ENCODE peak calls at places on chromosome 17, in four cellular contexts. E, I, O and H are unnamed samples.

GRCh38 chr17:80989586-80989913 is 2.1 kb upstream of the CHMP6 start:
- DNase-seq in E (peak; percentile 39), I (no peak), O (no peak), H (no peak)

GRCh38 chr17:48647103-48647963 is 21.2 kb upstream of the HOXB9 start:
- DNase-seq in E (no peak), I (no peak), O (no peak), H (no peak)

GRCh38 chr17:63955232-63955631 is 17.5 kb downstream of the SCN4A start:
- DNase-seq in E (no peak), I (no peak), O (no peak), H (no peak)

GRCh38 chr17:68511671-68512246 is 471 bp upstream of the PRKAR1A start:
- DNase-seq in E (peak; percentile 83), I (peak; percentile 74), O (no peak), H (peak; percentile 55)

GRCh38 chr17:8326591-8327583 is 12.8 kb upstream of the ODF4 start:
- DNase-seq in E (no peak), I (peak; percentile 31), O (no peak), H (peak; percentile 56)

GRCh38 chr17:2125013-2125535 is 70.2 kb downstream of the HIC1 start:
- DNase-seq in E (no peak), I (no peak), O (no peak), H (no peak)

GRCh38 chr17:81508639-81509047 is 4.0 kb downstream of the ACTG1 start:
- DNase-seq in E (peak; percentile 51), I (no peak), O (no peak), H (peak; percentile 39)

GRCh38 chr17:32827227-32827626 is 49.7 kb downstream of the MYO1D start:
- DNase-seq in E (no peak), I (peak; percentile 6), O (peak; percentile 65), H (no peak)

GRCh38 chr17:81221371-81221841 is 1.4 kb downstream of the CEP131 start:
- DNase-seq in E (no peak), I (no peak), O (no peak), H (no peak)

GRCh38 chr17:47945529-47946508 is 4.4 kb downstream of the PNPO start:
- DNase-seq in E (no peak), I (no peak), O (no peak), H (no peak)

GRCh38 chr17:6485646-6486412 is 41.6 kb downstream of the PIMREG start:
- DNase-seq in E (no peak), I (no peak), O (no peak), H (no peak)

GRCh38 chr17:48878920-48879898 is 13.4 kb upstream of the ATP5MC1 start:
- DNase-seq in E (peak; percentile 80), I (peak; percentile 81), O (peak; percentile 55), H (peak; percentile 76)

GRCh38 chr17:32267690-32268205 is 2.1 kb downstream of the RHBDL3 start:
- DNase-seq in E (no peak), I (no peak), O (no peak), H (no peak)

GRCh38 chr17:71098071-71098470 is 928.7 kb downstream of the KCNJ2 start:
- DNase-seq in E (no peak), I (no peak), O (no peak), H (no peak)

GRCh38 chr17:15782809-15783208 is 50.7 kb downstream of the TBC1D26 start:
- DNase-seq in E (no peak), I (no peak), O (no peak), H (peak; percentile 36)

GRCh38 chr17:4487820-4488716 is 10.6 kb upstream of the SPNS2 start:
- DNase-seq in E (no peak), I (no peak), O (no peak), H (no peak)
- H3K4me1 ChIP-seq in E (peaks cover 9% of the 10 kb centered on the region), I (no peaks in the 10 kb centered on the region), O (no peaks in the 10 kb centered on the region), H (peaks cover 7% of the 10 kb centered on the region)

GRCh38 chr17:13462161-13462560 is 139.6 kb downstream of the HS3ST3A1 start:
- DNase-seq in E (peak; percentile 5), I (no peak), O (no peak), H (no peak)
- TF ChIP-seq MYC in E (no peak), I (no peak), O (no peak), H (no peak)

DNA sequence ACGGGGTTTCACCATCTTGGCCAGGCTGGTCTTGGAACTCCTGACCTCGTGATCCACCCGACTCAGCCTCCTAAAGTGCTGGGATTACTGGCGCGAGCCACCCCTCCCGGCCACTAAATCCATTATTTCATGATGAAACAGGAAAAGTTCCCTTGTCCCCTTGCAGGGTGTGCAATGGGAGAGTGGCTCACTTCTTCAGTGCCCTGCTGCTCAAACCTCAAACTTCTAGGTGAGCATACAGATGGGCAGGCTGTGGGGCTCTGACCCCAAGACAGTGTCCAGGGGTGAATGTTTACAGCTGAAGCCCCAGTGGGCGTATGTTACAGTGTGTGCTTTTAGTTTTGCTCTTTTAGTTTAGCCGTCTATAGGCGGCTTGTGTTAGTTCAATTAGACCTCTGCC is 34.7 kb downstream of the GJC1 start:
- DNase-seq in E (no peak), I (no peak), O (no peak), H (no peak)
- H3K36me3 ChIP-seq in E (no peaks in the 10 kb centered on the region), I (no peaks in the 10 kb centered on the region), O (no peaks in the 10 kb centered on the region), H (no peaks in the 10 kb centered on the region)

GRCh38 chr17:17811381-17812210 is 25.2 kb downstream of the SREBF1 start:
- DNase-seq in E (peak; percentile 70), I (no peak), O (no peak), H (peak; percentile 25)
- H3K4me1 ChIP-seq in E (peaks cover 36% of the 10 kb centered on the region), I (peaks cover 80% of the 10 kb centered on the region), O (peaks cover 8% of the 10 kb centered on the region), H (peaks cover 3% of the 10 kb centered on the region)

GRCh38 chr17:74052993-74053744 is 150.3 kb upstream of the RPL38 start:
- DNase-seq in E (no peak), I (no peak), O (no peak), H (no peak)
- TF ChIP-seq MYC in E (no peak), I (no peak), O (no peak), H (no peak)

GRCh38 chr17:82627405-82627804 is 20.8 kb downstream of the WDR45B start:
- DNase-seq in E (no peak), I (no peak), O (no peak), H (no peak)
- H3K36me3 ChIP-seq in E (peaks cover 33% of the 10 kb centered on the region), I (peaks cover 86% of the 10 kb centered on the region), O (peaks cover 11% of the 10 kb centered on the region), H (peaks cover 3% of the 10 kb centered on the region)

DNA sequence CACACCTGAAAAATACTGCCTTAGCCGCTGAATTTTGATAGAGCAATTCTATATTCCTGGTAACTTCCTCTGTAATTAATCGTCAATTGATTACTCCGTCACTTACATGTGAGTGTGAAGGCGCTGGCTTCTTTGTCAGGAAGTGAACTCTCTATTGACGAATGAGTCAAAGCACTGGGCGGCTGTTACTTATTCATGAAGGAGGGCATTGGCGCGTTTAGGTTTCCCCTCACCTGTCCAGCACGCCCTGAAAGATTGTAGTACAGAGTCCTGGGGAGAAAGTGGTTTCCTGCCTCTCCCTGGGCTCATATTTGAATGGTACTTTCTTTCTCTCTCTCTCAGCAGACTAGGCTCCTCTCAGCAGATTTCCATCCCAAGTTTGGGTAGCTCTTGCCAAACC is 21.0 kb downstream of the SOCS3 start:
- DNase-seq in E (no peak), I (no peak), O (no peak), H (no peak)
- H3K4me1 ChIP-seq in E (peaks cover 18% of the 10 kb centered on the region), I (peaks cover 25% of the 10 kb centered on the region), O (peaks cover 65% of the 10 kb centered on the region), H (peaks cover 25% of the 10 kb centered on the region)

DNA sequence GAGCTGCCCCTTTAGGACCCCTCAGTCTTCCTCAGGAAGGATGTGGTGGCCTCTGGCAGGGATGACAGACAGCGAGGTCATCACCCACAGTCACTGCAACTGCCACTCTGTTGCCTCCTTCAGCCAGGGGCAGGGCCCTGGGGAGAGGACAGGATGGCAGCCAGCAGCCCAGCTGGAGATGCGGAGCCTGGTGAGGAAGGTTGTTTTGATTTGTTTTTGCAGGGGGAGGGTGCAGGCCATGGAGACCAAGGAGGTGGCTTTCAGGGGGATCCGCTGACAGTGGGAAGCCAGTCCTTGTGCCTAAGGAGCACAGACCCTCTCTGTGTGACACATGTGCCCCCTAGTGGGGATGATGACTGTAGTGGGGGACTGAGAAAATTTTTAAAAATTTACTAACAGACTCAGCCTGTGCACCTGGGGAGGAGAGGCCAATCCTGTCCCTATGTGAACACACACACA is 7.4 kb downstream of the PRCD start:
- DNase-seq in E (peak; percentile 74), I (peak; percentile 82), O (no peak), H (peak; percentile 65)
- TF ChIP-seq MYC in E (no peak), I (no peak), O (no peak), H (no peak)

GRCh38 chr17:65656390-65657250 is 95.2 kb upstream of the AXIN2 start:
- DNase-seq in E (peak; percentile 80), I (no peak), O (peak; percentile 39), H (no peak)

GRCh38 chr17:65660947-65661346 is 99.5 kb upstream of the AXIN2 start:
- DNase-seq in E (no peak), I (peak; percentile 32), O (no peak), H (peak; percentile 80)

GRCh38 chr17:65660078-65660477 is 98.6 kb upstream of the AXIN2 start:
- DNase-seq in E (no peak), I (no peak), O (no peak), H (no peak)

GRCh38 chr17:65659512-65659911 is 98.1 kb upstream of the AXIN2 start:
- DNase-seq in E (no peak), I (no peak), O (no peak), H (no peak)

DNA sequence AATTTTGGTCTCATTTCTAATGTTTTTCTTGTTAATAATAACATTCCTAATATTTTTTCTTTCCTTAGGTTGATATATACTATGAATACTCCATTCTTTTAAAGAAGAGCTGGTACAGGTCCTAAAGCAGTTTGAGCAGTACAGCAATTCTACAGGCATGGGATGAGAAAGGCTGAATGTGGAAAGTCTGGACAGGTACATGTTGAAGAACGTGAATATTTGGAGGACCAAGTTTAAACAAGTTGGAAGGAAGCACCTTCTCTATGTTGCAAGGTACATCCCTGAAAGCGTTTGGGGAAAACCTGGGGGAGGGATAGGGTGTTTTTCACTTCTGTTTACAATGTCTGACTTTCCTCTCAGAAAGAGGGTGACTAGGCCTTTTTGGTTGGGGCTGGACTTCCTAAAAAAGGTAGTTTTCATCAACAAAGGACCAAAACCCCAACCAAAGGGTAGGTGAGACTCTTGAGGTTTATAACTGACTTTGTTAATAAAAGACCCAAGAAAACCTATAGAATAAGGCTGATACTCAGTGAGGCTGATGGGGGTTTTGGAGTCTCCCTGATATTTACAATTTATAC is 95.9 kb upstream of the AXIN2 start:
- DNase-seq in E (no peak), I (no peak), O (no peak), H (no peak)
- H3K36me3 ChIP-seq in E (no peaks in the 10 kb centered on the region), I (no peaks in the 10 kb centered on the region), O (no peaks in the 10 kb centered on the region), H (no peaks in the 10 kb centered on the region)